ENCODE peak calls at places on chromosomes 2 and 18, in nine cellular contexts. One of them, this sample, is unnamed.

GRCh38 chr18:57806891-57807280 is 3.8 kb upstream of the ATP8B1 start:
- DNase-seq in AG10803: peak; percentile 95
- DNase-seq in T-helper 2 cell: no peak
- DNase-seq in kidney epithelial cell: peak; percentile 38
- DNase-seq in SK-MEL-5: no peak
- DNase-seq in activated gamma-delta T cell treated with Interleukin-2 at 50 U/mL for 16 hours: no peak
- DNase-seq in stimulated activated CD8-positive, alpha-beta memory T cell treated with anti-CD3 and anti-CD28 coated beads, Interleukin-12 subunit alpha, Interleukin-12 subunit beta, amount 100 ng/mL, for 4 hours: no peak
- DNase-seq in RPMI7951: peak; percentile 84
- DNase-seq in hepatocyte: no peak
- DNase-seq in this sample: no peak

GRCh38 chr18:9874730-9875129 is 11.0 kb upstream of the TXNDC2 start:
- DNase-seq in RPMI7951: no peak
- DNase-seq in AG10803: no peak
- DNase-seq in T-helper 2 cell: no peak
- DNase-seq in kidney epithelial cell: no peak
- DNase-seq in stimulated activated CD8-positive, alpha-beta memory T cell treated with anti-CD3 and anti-CD28 coated beads, Interleukin-12 subunit alpha, Interleukin-12 subunit beta, amount 100 ng/mL, for 4 hours: no peak
- DNase-seq in hepatocyte: no peak
- DNase-seq in activated gamma-delta T cell treated with Interleukin-2 at 50 U/mL for 16 hours: no peak
- DNase-seq in SK-MEL-5: no peak
- DNase-seq in this sample: no peak

GRCh38 chr2:241378816-241379215 is 22.7 kb downstream of the FARP2 start:
- DNase-seq in RPMI7951: no peak
- DNase-seq in kidney epithelial cell: no peak
- DNase-seq in SK-MEL-5: no peak
- DNase-seq in activated gamma-delta T cell treated with Interleukin-2 at 50 U/mL for 16 hours: no peak
- DNase-seq in T-helper 2 cell: no peak
- DNase-seq in AG10803: peak; percentile 69
- DNase-seq in hepatocyte: no peak
- DNase-seq in stimulated activated CD8-positive, alpha-beta memory T cell treated with anti-CD3 and anti-CD28 coated beads, Interleukin-12 subunit alpha, Interleukin-12 subunit beta, amount 100 ng/mL, for 4 hours: no peak
- DNase-seq in this sample: no peak

GRCh38 chr2:236397681-236398080 is 133.5 kb upstream of the ASB18 start:
- DNase-seq in AG10803: no peak
- DNase-seq in T-helper 2 cell: no peak
- DNase-seq in kidney epithelial cell: no peak
- DNase-seq in hepatocyte: no peak
- DNase-seq in SK-MEL-5: no peak
- DNase-seq in RPMI7951: no peak
- DNase-seq in activated gamma-delta T cell treated with Interleukin-2 at 50 U/mL for 16 hours: no peak
- DNase-seq in stimulated activated CD8-positive, alpha-beta memory T cell treated with anti-CD3 and anti-CD28 coated beads, Interleukin-12 subunit alpha, Interleukin-12 subunit beta, amount 100 ng/mL, for 4 hours: no peak
- DNase-seq in this sample: no peak

GRCh38 chr2:196172976-196173375 is 1.6 kb upstream of the STK17B start:
- DNase-seq in AG10803: no peak
- DNase-seq in SK-MEL-5: no peak
- DNase-seq in hepatocyte: no peak
- DNase-seq in kidney epithelial cell: no peak
- DNase-seq in stimulated activated CD8-positive, alpha-beta memory T cell treated with anti-CD3 and anti-CD28 coated beads, Interleukin-12 subunit alpha, Interleukin-12 subunit beta, amount 100 ng/mL, for 4 hours: no peak
- DNase-seq in activated gamma-delta T cell treated with Interleukin-2 at 50 U/mL for 16 hours: no peak
- DNase-seq in RPMI7951: no peak
- DNase-seq in T-helper 2 cell: no peak
- DNase-seq in this sample: no peak

GRCh38 chr2:73896362-73897239 is 3.8 kb downstream of the ACTG2 start:
- DNase-seq in AG10803: peak; percentile 96
- DNase-seq in SK-MEL-5: peak; percentile 41
- DNase-seq in kidney epithelial cell: peak; percentile 21
- DNase-seq in stimulated activated CD8-positive, alpha-beta memory T cell treated with anti-CD3 and anti-CD28 coated beads, Interleukin-12 subunit alpha, Interleukin-12 subunit beta, amount 100 ng/mL, for 4 hours: peak; percentile 19
- DNase-seq in RPMI7951: peak; percentile 94
- DNase-seq in hepatocyte: no peak
- DNase-seq in T-helper 2 cell: no peak
- DNase-seq in activated gamma-delta T cell treated with Interleukin-2 at 50 U/mL for 16 hours: peak; percentile 35
- DNase-seq in this sample: peak; percentile 22

GRCh38 chr2:2646312-2647051 is 315.4 kb upstream of the MYT1L start:
- DNase-seq in SK-MEL-5: no peak
- DNase-seq in AG10803: no peak
- DNase-seq in RPMI7951: peak; percentile 28
- DNase-seq in activated gamma-delta T cell treated with Interleukin-2 at 50 U/mL for 16 hours: peak; percentile 20
- DNase-seq in kidney epithelial cell: peak; percentile 44
- DNase-seq in T-helper 2 cell: no peak
- DNase-seq in stimulated activated CD8-positive, alpha-beta memory T cell treated with anti-CD3 and anti-CD28 coated beads, Interleukin-12 subunit alpha, Interleukin-12 subunit beta, amount 100 ng/mL, for 4 hours: no peak
- DNase-seq in hepatocyte: no peak
- DNase-seq in this sample: peak; percentile 26

GRCh38 chr2:19627359-19627758 is 268.9 kb upstream of the OSR1 start:
- DNase-seq in AG10803: no peak
- DNase-seq in SK-MEL-5: no peak
- DNase-seq in hepatocyte: no peak
- DNase-seq in activated gamma-delta T cell treated with Interleukin-2 at 50 U/mL for 16 hours: no peak
- DNase-seq in T-helper 2 cell: no peak
- DNase-seq in stimulated activated CD8-positive, alpha-beta memory T cell treated with anti-CD3 and anti-CD28 coated beads, Interleukin-12 subunit alpha, Interleukin-12 subunit beta, amount 100 ng/mL, for 4 hours: no peak
- DNase-seq in RPMI7951: no peak
- DNase-seq in kidney epithelial cell: no peak
- DNase-seq in this sample: no peak

GRCh38 chr2:1707771-1708351 is 36.5 kb downstream of the PXDN start:
- DNase-seq in AG10803: peak; percentile 87
- DNase-seq in RPMI7951: peak; percentile 100
- DNase-seq in kidney epithelial cell: no peak
- DNase-seq in SK-MEL-5: peak; percentile 93
- DNase-seq in activated gamma-delta T cell treated with Interleukin-2 at 50 U/mL for 16 hours: no peak
- DNase-seq in stimulated activated CD8-positive, alpha-beta memory T cell treated with anti-CD3 and anti-CD28 coated beads, Interleukin-12 subunit alpha, Interleukin-12 subunit beta, amount 100 ng/mL, for 4 hours: no peak
- DNase-seq in hepatocyte: peak; percentile 70
- DNase-seq in T-helper 2 cell: no peak
- DNase-seq in this sample: no peak

GRCh38 chr18:42030586-42031182 is 75.7 kb downstream of the PIK3C3 start:
- DNase-seq in RPMI7951: peak; percentile 13
- DNase-seq in AG10803: peak; percentile 24
- DNase-seq in SK-MEL-5: peak; percentile 60
- DNase-seq in T-helper 2 cell: no peak
- DNase-seq in hepatocyte: peak; percentile 34
- DNase-seq in stimulated activated CD8-positive, alpha-beta memory T cell treated with anti-CD3 and anti-CD28 coated beads, Interleukin-12 subunit alpha, Interleukin-12 subunit beta, amount 100 ng/mL, for 4 hours: no peak
- DNase-seq in activated gamma-delta T cell treated with Interleukin-2 at 50 U/mL for 16 hours: no peak
- DNase-seq in kidney epithelial cell: no peak
- DNase-seq in this sample: no peak

GRCh38 chr2:218391202-218391601 is 8.5 kb upstream of the CTDSP1 start:
- DNase-seq in T-helper 2 cell: no peak
- DNase-seq in stimulated activated CD8-positive, alpha-beta memory T cell treated with anti-CD3 and anti-CD28 coated beads, Interleukin-12 subunit alpha, Interleukin-12 subunit beta, amount 100 ng/mL, for 4 hours: no peak
- DNase-seq in AG10803: no peak
- DNase-seq in kidney epithelial cell: no peak
- DNase-seq in SK-MEL-5: no peak
- DNase-seq in hepatocyte: peak; percentile 3
- DNase-seq in RPMI7951: no peak
- DNase-seq in activated gamma-delta T cell treated with Interleukin-2 at 50 U/mL for 16 hours: no peak
- DNase-seq in this sample: no peak

GRCh38 chr2:44950646-44951045 is 9.1 kb downstream of the SIX3 start:
- DNase-seq in RPMI7951: no peak
- DNase-seq in T-helper 2 cell: no peak
- DNase-seq in activated gamma-delta T cell treated with Interleukin-2 at 50 U/mL for 16 hours: no peak
- DNase-seq in SK-MEL-5: no peak
- DNase-seq in hepatocyte: no peak
- DNase-seq in kidney epithelial cell: no peak
- DNase-seq in AG10803: no peak
- DNase-seq in stimulated activated CD8-positive, alpha-beta memory T cell treated with anti-CD3 and anti-CD28 coated beads, Interleukin-12 subunit alpha, Interleukin-12 subunit beta, amount 100 ng/mL, for 4 hours: no peak
- DNase-seq in this sample: no peak

GRCh38 chr18:2843161-2843560 is 3.6 kb upstream of the EMILIN2 start:
- DNase-seq in AG10803: no peak
- DNase-seq in T-helper 2 cell: no peak
- DNase-seq in hepatocyte: no peak
- DNase-seq in SK-MEL-5: no peak
- DNase-seq in activated gamma-delta T cell treated with Interleukin-2 at 50 U/mL for 16 hours: no peak
- DNase-seq in stimulated activated CD8-positive, alpha-beta memory T cell treated with anti-CD3 and anti-CD28 coated beads, Interleukin-12 subunit alpha, Interleukin-12 subunit beta, amount 100 ng/mL, for 4 hours: no peak
- DNase-seq in kidney epithelial cell: no peak
- DNase-seq in RPMI7951: no peak
- DNase-seq in this sample: no peak

GRCh38 chr2:3024401-3024935 is 353.1 kb downstream of the EIPR1 start:
- DNase-seq in kidney epithelial cell: no peak
- DNase-seq in stimulated activated CD8-positive, alpha-beta memory T cell treated with anti-CD3 and anti-CD28 coated beads, Interleukin-12 subunit alpha, Interleukin-12 subunit beta, amount 100 ng/mL, for 4 hours: no peak
- DNase-seq in hepatocyte: no peak
- DNase-seq in AG10803: no peak
- DNase-seq in RPMI7951: no peak
- DNase-seq in T-helper 2 cell: no peak
- DNase-seq in SK-MEL-5: no peak
- DNase-seq in activated gamma-delta T cell treated with Interleukin-2 at 50 U/mL for 16 hours: no peak
- DNase-seq in this sample: no peak

GRCh38 chr2:82345910-82346309 is 2041.4 kb upstream of the LRRTM1 start:
- DNase-seq in T-helper 2 cell: no peak
- DNase-seq in hepatocyte: no peak
- DNase-seq in AG10803: no peak
- DNase-seq in RPMI7951: no peak
- DNase-seq in kidney epithelial cell: no peak
- DNase-seq in stimulated activated CD8-positive, alpha-beta memory T cell treated with anti-CD3 and anti-CD28 coated beads, Interleukin-12 subunit alpha, Interleukin-12 subunit beta, amount 100 ng/mL, for 4 hours: no peak
- DNase-seq in activated gamma-delta T cell treated with Interleukin-2 at 50 U/mL for 16 hours: no peak
- DNase-seq in SK-MEL-5: no peak
- DNase-seq in this sample: no peak

GRCh38 chr2:37635359-37636208 is 35.9 kb downstream of the CDC42EP3 start:
- DNase-seq in stimulated activated CD8-positive, alpha-beta memory T cell treated with anti-CD3 and anti-CD28 coated beads, Interleukin-12 subunit alpha, Interleukin-12 subunit beta, amount 100 ng/mL, for 4 hours: peak; percentile 53
- DNase-seq in RPMI7951: peak; percentile 98
- DNase-seq in hepatocyte: peak; percentile 30
- DNase-seq in kidney epithelial cell: no peak
- DNase-seq in SK-MEL-5: no peak
- DNase-seq in T-helper 2 cell: peak; percentile 44
- DNase-seq in activated gamma-delta T cell treated with Interleukin-2 at 50 U/mL for 16 hours: peak; percentile 67
- DNase-seq in AG10803: peak; percentile 90
- DNase-seq in this sample: peak; percentile 63

GRCh38 chr18:49628119-49628518 is 66.3 kb downstream of the LIPG start:
- DNase-seq in AG10803: no peak
- DNase-seq in SK-MEL-5: no peak
- DNase-seq in RPMI7951: no peak
- DNase-seq in T-helper 2 cell: no peak
- DNase-seq in kidney epithelial cell: no peak
- DNase-seq in activated gamma-delta T cell treated with Interleukin-2 at 50 U/mL for 16 hours: no peak
- DNase-seq in hepatocyte: no peak
- DNase-seq in stimulated activated CD8-positive, alpha-beta memory T cell treated with anti-CD3 and anti-CD28 coated beads, Interleukin-12 subunit alpha, Interleukin-12 subunit beta, amount 100 ng/mL, for 4 hours: no peak
- DNase-seq in this sample: no peak

GRCh38 chr2:99488587-99488998 is 1.2 kb downstream of the REV1 start:
- DNase-seq in T-helper 2 cell: no peak
- DNase-seq in kidney epithelial cell: no peak
- DNase-seq in hepatocyte: peak; percentile 39
- DNase-seq in activated gamma-delta T cell treated with Interleukin-2 at 50 U/mL for 16 hours: no peak
- DNase-seq in RPMI7951: peak; percentile 28
- DNase-seq in SK-MEL-5: peak; percentile 35
- DNase-seq in stimulated activated CD8-positive, alpha-beta memory T cell treated with anti-CD3 and anti-CD28 coated beads, Interleukin-12 subunit alpha, Interleukin-12 subunit beta, amount 100 ng/mL, for 4 hours: no peak
- DNase-seq in AG10803: peak; percentile 25
- DNase-seq in this sample: no peak

GRCh38 chr2:239186958-239187357 is 213.9 kb downstream of the HDAC4 start:
- DNase-seq in hepatocyte: no peak
- DNase-seq in stimulated activated CD8-positive, alpha-beta memory T cell treated with anti-CD3 and anti-CD28 coated beads, Interleukin-12 subunit alpha, Interleukin-12 subunit beta, amount 100 ng/mL, for 4 hours: no peak
- DNase-seq in activated gamma-delta T cell treated with Interleukin-2 at 50 U/mL for 16 hours: no peak
- DNase-seq in T-helper 2 cell: no peak
- DNase-seq in AG10803: no peak
- DNase-seq in RPMI7951: no peak
- DNase-seq in SK-MEL-5: no peak
- DNase-seq in kidney epithelial cell: no peak
- DNase-seq in this sample: no peak

GRCh38 chr2:210630904-210631560 is 74.6 kb downstream of the CPS1 start:
- DNase-seq in activated gamma-delta T cell treated with Interleukin-2 at 50 U/mL for 16 hours: no peak
- DNase-seq in SK-MEL-5: peak; percentile 24
- DNase-seq in T-helper 2 cell: no peak
- DNase-seq in AG10803: no peak
- DNase-seq in hepatocyte: no peak
- DNase-seq in stimulated activated CD8-positive, alpha-beta memory T cell treated with anti-CD3 and anti-CD28 coated beads, Interleukin-12 subunit alpha, Interleukin-12 subunit beta, amount 100 ng/mL, for 4 hours: no peak
- DNase-seq in RPMI7951: no peak
- DNase-seq in kidney epithelial cell: no peak
- DNase-seq in this sample: no peak

GRCh38 chr2:207240649-207241048 is 74.9 kb upstream of the KLF7 start:
- DNase-seq in SK-MEL-5: no peak
- DNase-seq in hepatocyte: no peak
- DNase-seq in activated gamma-delta T cell treated with Interleukin-2 at 50 U/mL for 16 hours: no peak
- DNase-seq in RPMI7951: peak; percentile 49
- DNase-seq in stimulated activated CD8-positive, alpha-beta memory T cell treated with anti-CD3 and anti-CD28 coated beads, Interleukin-12 subunit alpha, Interleukin-12 subunit beta, amount 100 ng/mL, for 4 hours: no peak
- DNase-seq in T-helper 2 cell: no peak
- DNase-seq in AG10803: no peak
- DNase-seq in kidney epithelial cell: no peak
- DNase-seq in this sample: no peak

GRCh38 chr18:12376034-12376717 is 851 bp downstream of the AFG3L2 start:
- DNase-seq in kidney epithelial cell: no peak
- DNase-seq in activated gamma-delta T cell treated with Interleukin-2 at 50 U/mL for 16 hours: no peak
- DNase-seq in hepatocyte: peak; percentile 39
- DNase-seq in T-helper 2 cell: no peak
- DNase-seq in RPMI7951: peak; percentile 25
- DNase-seq in stimulated activated CD8-positive, alpha-beta memory T cell treated with anti-CD3 and anti-CD28 coated beads, Interleukin-12 subunit alpha, Interleukin-12 subunit beta, amount 100 ng/mL, for 4 hours: no peak
- DNase-seq in AG10803: no peak
- DNase-seq in SK-MEL-5: peak; percentile 20
- DNase-seq in this sample: no peak

GRCh38 chr18:27715751-27716150 is 461.2 kb downstream of the CDH2 start:
- DNase-seq in SK-MEL-5: no peak
- DNase-seq in stimulated activated CD8-positive, alpha-beta memory T cell treated with anti-CD3 and anti-CD28 coated beads, Interleukin-12 subunit alpha, Interleukin-12 subunit beta, amount 100 ng/mL, for 4 hours: no peak
- DNase-seq in AG10803: no peak
- DNase-seq in T-helper 2 cell: no peak
- DNase-seq in kidney epithelial cell: no peak
- DNase-seq in hepatocyte: no peak
- DNase-seq in RPMI7951: no peak
- DNase-seq in activated gamma-delta T cell treated with Interleukin-2 at 50 U/mL for 16 hours: no peak
- DNase-seq in this sample: no peak

GRCh38 chr2:86498468-86499260 is 57.5 kb downstream of the KDM3A start:
- DNase-seq in SK-MEL-5: no peak
- DNase-seq in stimulated activated CD8-positive, alpha-beta memory T cell treated with anti-CD3 and anti-CD28 coated beads, Interleukin-12 subunit alpha, Interleukin-12 subunit beta, amount 100 ng/mL, for 4 hours: no peak
- DNase-seq in kidney epithelial cell: peak; percentile 1
- DNase-seq in hepatocyte: no peak
- DNase-seq in activated gamma-delta T cell treated with Interleukin-2 at 50 U/mL for 16 hours: no peak
- DNase-seq in T-helper 2 cell: no peak
- DNase-seq in AG10803: no peak
- DNase-seq in RPMI7951: no peak
- DNase-seq in this sample: no peak

GRCh38 chr2:157840568-157841156 is 35.5 kb downstream of the ACVR1 start:
- DNase-seq in T-helper 2 cell: no peak
- DNase-seq in stimulated activated CD8-positive, alpha-beta memory T cell treated with anti-CD3 and anti-CD28 coated beads, Interleukin-12 subunit alpha, Interleukin-12 subunit beta, amount 100 ng/mL, for 4 hours: no peak
- DNase-seq in activated gamma-delta T cell treated with Interleukin-2 at 50 U/mL for 16 hours: no peak
- DNase-seq in kidney epithelial cell: peak; percentile 69
- DNase-seq in RPMI7951: peak; percentile 45
- DNase-seq in SK-MEL-5: no peak
- DNase-seq in AG10803: no peak
- DNase-seq in hepatocyte: peak; percentile 65
- DNase-seq in this sample: no peak

GRCh38 chr2:231530099-231531085 is at the start of gene NMUR1:
- DNase-seq in AG10803: no peak
- DNase-seq in T-helper 2 cell: peak; percentile 57
- DNase-seq in SK-MEL-5: peak; percentile 50
- DNase-seq in stimulated activated CD8-positive, alpha-beta memory T cell treated with anti-CD3 and anti-CD28 coated beads, Interleukin-12 subunit alpha, Interleukin-12 subunit beta, amount 100 ng/mL, for 4 hours: peak; percentile 55
- DNase-seq in hepatocyte: peak; percentile 72
- DNase-seq in activated gamma-delta T cell treated with Interleukin-2 at 50 U/mL for 16 hours: peak; percentile 68
- DNase-seq in RPMI7951: peak; percentile 32
- DNase-seq in kidney epithelial cell: no peak
- DNase-seq in this sample: peak; percentile 70

GRCh38 chr2:57443985-57444501 is 602.6 kb upstream of the VRK2 start:
- DNase-seq in activated gamma-delta T cell treated with Interleukin-2 at 50 U/mL for 16 hours: no peak
- DNase-seq in kidney epithelial cell: no peak
- DNase-seq in RPMI7951: peak; percentile 30
- DNase-seq in T-helper 2 cell: no peak
- DNase-seq in AG10803: peak; percentile 58
- DNase-seq in hepatocyte: no peak
- DNase-seq in stimulated activated CD8-positive, alpha-beta memory T cell treated with anti-CD3 and anti-CD28 coated beads, Interleukin-12 subunit alpha, Interleukin-12 subunit beta, amount 100 ng/mL, for 4 hours: no peak
- DNase-seq in SK-MEL-5: peak; percentile 30
- DNase-seq in this sample: no peak

GRCh38 chr2:211512746-211513145 is 956.3 kb downstream of the CPS1 start:
- DNase-seq in hepatocyte: no peak
- DNase-seq in SK-MEL-5: no peak
- DNase-seq in activated gamma-delta T cell treated with Interleukin-2 at 50 U/mL for 16 hours: no peak
- DNase-seq in AG10803: no peak
- DNase-seq in stimulated activated CD8-positive, alpha-beta memory T cell treated with anti-CD3 and anti-CD28 coated beads, Interleukin-12 subunit alpha, Interleukin-12 subunit beta, amount 100 ng/mL, for 4 hours: no peak
- DNase-seq in kidney epithelial cell: no peak
- DNase-seq in T-helper 2 cell: no peak
- DNase-seq in RPMI7951: no peak
- DNase-seq in this sample: no peak